ENCODE peak calls at places on chromosomes 3 and 15, in eight cellular contexts. G is stimulated activated CD8-positive, alpha-beta memory T cell treated with anti-CD3 and anti-CD28 coated beads, Interleukin-4, amount 100 ng/mL, for 24 hours; N is substantia nigra; P is iris pigment epithelial cell; C is LoVo; O is heart left ventricle; Z is iPS-NIHi11; S is progenitor cell of endocrine pancreas. U is an unnamed sample.

GRCh38 chr3:48633743-48634142 is 1.5 kb downstream of the SLC26A6 start:
- DNase-seq in G (no peak), N (no peak), P (no peak), C (no peak), O (no peak), Z (no peak), S (no peak), U (no peak)

GRCh38 chr15:90955911-90956310 is 1.2 kb downstream of the RCCD1 start:
- DNase-seq in G (no peak), N (no peak), P (no peak), C (no peak), O (no peak), Z (no peak), S (no peak), U (no peak)

GRCh38 chr15:52436971-52437370 is 91.7 kb downstream of the MYO5A start:
- DNase-seq in G (no peak), N (no peak), P (peak), C (no peak), O (no peak), Z (no peak), S (no peak), U (no peak)

GRCh38 chr15:70466895-70467529 is 296.3 kb downstream of the UACA start:
- DNase-seq in G (peak), N (peak), P (peak), C (peak), O (peak), Z (peak), S (peak), U (peak)

GRCh38 chr3:78123058-78123457 is 1083.2 kb downstream of the ROBO2 start:
- DNase-seq in G (no peak), N (no peak), P (no peak), C (no peak), O (no peak), Z (no peak), S (no peak), U (no peak)

GRCh38 chr15:95284933-95285401 is 1045.5 kb upstream of the NR2F2 start:
- DNase-seq in G (no peak), N (no peak), P (peak), C (no peak), O (no peak), Z (no peak), S (no peak), U (no peak)

GRCh38 chr15:52230073-52230472 is 38.9 kb upstream of the GNB5 start:
- DNase-seq in G (no peak), N (no peak), P (no peak), C (no peak), O (no peak), Z (no peak), S (no peak), U (no peak)

GRCh38 chr3:50118237-50118636 is 29.5 kb downstream of the RBM5 start:
- DNase-seq in G (no peak), N (no peak), P (no peak), C (no peak), O (no peak), Z (no peak), S (no peak), U (no peak)

GRCh38 chr3:153285194-153285641 is 123.2 kb downstream of the RAP2B start:
- DNase-seq in G (no peak), N (no peak), P (peak), C (no peak), O (no peak), Z (peak), S (no peak), U (no peak)

GRCh38 chr3:110646496-110646895 is 425.1 kb upstream of the NECTIN3 start:
- DNase-seq in G (no peak), N (no peak), P (peak), C (no peak), O (no peak), Z (no peak), S (no peak), U (no peak)

GRCh38 chr3:71057526-71057894 is 526.0 kb downstream of the FOXP1 start:
- DNase-seq in G (no peak), N (no peak), P (no peak), C (peak), O (no peak), Z (no peak), S (no peak), U (no peak)

GRCh38 chr3:125200731-125201139 is 11.8 kb downstream of the SLC12A8 start:
- DNase-seq in G (no peak), N (no peak), P (no peak), C (no peak), O (no peak), Z (no peak), S (no peak), U (no peak)

GRCh38 chr15:77982127-77982490 is 95.4 kb downstream of the TBC1D2B start:
- DNase-seq in G (no peak), N (no peak), P (no peak), C (no peak), O (no peak), Z (no peak), S (no peak), U (no peak)

GRCh38 chr3:16589867-16590624 is 15.2 kb downstream of the DAZL start:
- DNase-seq in G (no peak), N (no peak), P (no peak), C (no peak), O (no peak), Z (no peak), S (no peak), U (no peak)

GRCh38 chr3:186383026-186383993 is 21.3 kb upstream of the DGKG start:
- DNase-seq in G (no peak), N (peak), P (no peak), C (no peak), O (peak), Z (no peak), S (no peak), U (no peak)

GRCh38 chr3:42192334-42193200 is 73.4 kb downstream of the CCK start:
- DNase-seq in G (no peak), N (no peak), P (peak), C (no peak), O (no peak), Z (no peak), S (no peak), U (no peak)

U was measured in nephron progenitor cell.